ENCODE peak calls at places on chromosomes 16 and 17, in five cellular contexts. One of them, this sample, is unnamed.

GRCh38 chr17:57114085-57114673 is 29.1 kb downstream of the AKAP1 start:
- DNase-seq in fibroblast of lung: no peak
- DNase-seq in ascending aorta: no peak
- DNase-seq in right cardiac atrium: peak; percentile 71
- DNase-seq in K562: peak; percentile 77
- DNase-seq in this sample: peak; percentile 42

GRCh38 chr17:49012893-49013255 is 15.7 kb downstream of the IGF2BP1 start:
- DNase-seq in fibroblast of lung: no peak
- DNase-seq in ascending aorta: no peak
- DNase-seq in right cardiac atrium: no peak
- DNase-seq in K562: no peak
- DNase-seq in this sample: no peak

GRCh38 chr16:17426451-17426850 is 44.3 kb downstream of the XYLT1 start:
- DNase-seq in fibroblast of lung: no peak
- DNase-seq in ascending aorta: no peak
- DNase-seq in right cardiac atrium: no peak
- DNase-seq in K562: no peak
- DNase-seq in this sample: no peak

GRCh38 chr17:63440127-63440769 is 5.9 kb downstream of the CYB561 start:
- DNase-seq in fibroblast of lung: no peak
- DNase-seq in ascending aorta: no peak
- DNase-seq in right cardiac atrium: no peak
- DNase-seq in K562: no peak
- DNase-seq in this sample: no peak

GRCh38 chr16:78271981-78272380 is 172.5 kb downstream of the WWOX start:
- DNase-seq in fibroblast of lung: no peak
- DNase-seq in ascending aorta: no peak
- DNase-seq in right cardiac atrium: no peak
- DNase-seq in K562: no peak
- DNase-seq in this sample: no peak

GRCh38 chr16:78727536-78727935 is 628.1 kb downstream of the WWOX start:
- DNase-seq in fibroblast of lung: no peak
- DNase-seq in ascending aorta: no peak
- DNase-seq in right cardiac atrium: no peak
- DNase-seq in K562: peak; percentile 17
- DNase-seq in this sample: no peak

GRCh38 chr16:30977502-30977901 is 7.5 kb upstream of the HSD3B7 start:
- DNase-seq in fibroblast of lung: no peak
- DNase-seq in ascending aorta: no peak
- DNase-seq in right cardiac atrium: no peak
- DNase-seq in K562: peak; percentile 57
- DNase-seq in this sample: peak; percentile 52

GRCh38 chr17:957856-958421 is 21.6 kb downstream of the NXN start:
- DNase-seq in fibroblast of lung: peak; percentile 30
- DNase-seq in ascending aorta: no peak
- DNase-seq in right cardiac atrium: no peak
- DNase-seq in K562: no peak
- DNase-seq in this sample: no peak

GRCh38 chr16:3259097-3259496 is 2.7 kb upstream of the MEFV start:
- DNase-seq in fibroblast of lung: no peak
- DNase-seq in ascending aorta: peak; percentile 23
- DNase-seq in right cardiac atrium: no peak
- DNase-seq in K562: no peak
- DNase-seq in this sample: no peak

GRCh38 chr16:75053791-75054555 is 55.1 kb downstream of the ZNRF1 start:
- DNase-seq in fibroblast of lung: no peak
- DNase-seq in ascending aorta: no peak
- DNase-seq in right cardiac atrium: peak; percentile 78
- DNase-seq in K562: peak; percentile 20
- DNase-seq in this sample: peak; percentile 29

DNA sequence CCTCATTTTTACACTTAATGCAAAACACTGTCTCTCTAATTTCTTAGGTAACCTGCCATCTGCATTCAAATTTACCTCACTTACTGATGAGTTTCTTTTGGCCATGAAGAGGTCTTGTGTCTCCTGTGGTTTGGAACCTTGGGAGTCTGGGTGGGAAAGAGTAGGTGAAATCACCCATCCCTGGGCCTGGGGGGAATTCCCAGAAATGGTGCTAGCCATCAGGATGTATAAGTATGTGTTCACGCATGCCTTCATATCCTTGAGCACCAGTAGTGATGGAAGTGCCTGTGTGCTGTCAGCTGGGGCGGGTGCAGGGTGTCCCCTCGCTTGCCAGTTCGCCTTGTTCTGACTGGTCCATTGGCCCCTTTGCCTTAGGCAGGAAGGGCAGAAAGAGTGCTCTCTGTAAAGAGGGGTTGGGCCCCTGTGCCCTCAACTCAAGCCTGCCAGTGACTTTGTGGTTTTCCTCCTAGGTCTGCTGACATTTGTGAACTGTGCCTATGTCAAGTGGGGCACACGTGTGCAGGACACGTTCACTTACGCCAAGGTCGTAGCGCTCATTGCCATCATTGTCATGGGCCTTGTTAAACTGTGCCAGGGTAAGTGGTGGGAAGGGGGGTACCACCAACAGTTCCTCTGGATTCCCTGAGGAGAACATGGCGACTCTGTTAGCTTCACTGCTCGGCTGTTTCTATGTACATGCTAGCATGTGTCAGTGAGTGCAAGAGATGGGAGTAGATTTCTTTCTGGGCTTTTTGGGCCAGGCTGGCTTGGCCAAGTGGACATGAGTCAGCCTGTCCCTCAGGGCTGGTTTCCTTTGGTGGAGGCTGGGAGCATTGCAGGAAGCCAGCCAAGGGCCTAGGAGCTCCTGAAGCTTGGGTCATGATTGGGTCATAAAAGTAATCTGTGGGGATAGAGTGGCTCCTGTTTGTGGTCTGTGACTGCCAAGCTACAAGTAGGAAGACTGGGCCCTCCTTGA is 23.2 kb downstream of the SLC7A6OS start:
- DNase-seq in fibroblast of lung: peak; percentile 76
- DNase-seq in ascending aorta: peak; percentile 65
- DNase-seq in right cardiac atrium: peak; percentile 90
- DNase-seq in K562: no peak
- DNase-seq in this sample: no peak
- H3K4me1 ChIP-seq in fibroblast of lung: peaks cover 10% of the 10 kb centered on the region
- H3K4me1 ChIP-seq in ascending aorta: peaks cover 39% of the 10 kb centered on the region
- H3K4me1 ChIP-seq in right cardiac atrium: peaks cover 41% of the 10 kb centered on the region
- H3K4me1 ChIP-seq in K562: peaks cover 37% of the 10 kb centered on the region
- H3K4me1 ChIP-seq in this sample: no peaks in the 10 kb centered on the region

GRCh38 chr16:28202147-28202746 is 9.5 kb downstream of the XPO6 start:
- DNase-seq in fibroblast of lung: no peak
- DNase-seq in ascending aorta: no peak
- DNase-seq in right cardiac atrium: no peak
- DNase-seq in K562: peak; percentile 60
- DNase-seq in this sample: no peak

GRCh38 chr16:28205117-28205899 is 6.5 kb downstream of the XPO6 start:
- DNase-seq in fibroblast of lung: no peak
- DNase-seq in ascending aorta: no peak
- DNase-seq in right cardiac atrium: no peak
- DNase-seq in K562: no peak
- DNase-seq in this sample: no peak

GRCh38 chr16:28204211-28204610 is 7.6 kb downstream of the XPO6 start:
- DNase-seq in fibroblast of lung: no peak
- DNase-seq in ascending aorta: no peak
- DNase-seq in right cardiac atrium: no peak
- DNase-seq in K562: no peak
- DNase-seq in this sample: no peak

GRCh38 chr16:28205974-28206373 is 5.8 kb downstream of the XPO6 start:
- DNase-seq in fibroblast of lung: no peak
- DNase-seq in ascending aorta: no peak
- DNase-seq in right cardiac atrium: no peak
- DNase-seq in K562: no peak
- DNase-seq in this sample: no peak

DNA sequence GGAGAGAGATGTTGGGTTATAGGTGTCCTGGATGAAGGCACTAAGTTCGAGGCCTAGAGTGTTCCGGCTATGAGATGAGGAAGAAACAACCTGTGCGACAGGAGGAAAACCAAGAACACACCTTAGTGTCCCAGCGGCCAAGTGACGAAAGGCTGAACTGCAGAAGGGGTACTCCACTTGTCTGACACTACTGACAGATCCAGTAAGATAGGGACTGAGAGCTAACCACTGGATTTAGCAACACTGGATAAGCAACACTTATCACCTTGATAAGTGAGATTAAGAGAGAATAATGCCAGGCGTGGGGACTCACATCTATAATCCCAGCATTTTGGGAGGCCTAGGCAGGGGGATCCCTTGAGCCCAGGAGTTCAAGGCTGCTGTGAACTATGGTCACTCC is 7.1 kb downstream of the XPO6 start:
- DNase-seq in fibroblast of lung: no peak
- DNase-seq in ascending aorta: no peak
- DNase-seq in right cardiac atrium: no peak
- DNase-seq in K562: no peak
- DNase-seq in this sample: no peak
- H3K4me1 ChIP-seq in fibroblast of lung: peaks cover 3% of the 10 kb centered on the region
- H3K4me1 ChIP-seq in ascending aorta: no peaks in the 10 kb centered on the region
- H3K4me1 ChIP-seq in right cardiac atrium: peaks cover 3% of the 10 kb centered on the region
- H3K4me1 ChIP-seq in K562: peaks cover 22% of the 10 kb centered on the region
- H3K4me1 ChIP-seq in this sample: no peaks in the 10 kb centered on the region

DNA sequence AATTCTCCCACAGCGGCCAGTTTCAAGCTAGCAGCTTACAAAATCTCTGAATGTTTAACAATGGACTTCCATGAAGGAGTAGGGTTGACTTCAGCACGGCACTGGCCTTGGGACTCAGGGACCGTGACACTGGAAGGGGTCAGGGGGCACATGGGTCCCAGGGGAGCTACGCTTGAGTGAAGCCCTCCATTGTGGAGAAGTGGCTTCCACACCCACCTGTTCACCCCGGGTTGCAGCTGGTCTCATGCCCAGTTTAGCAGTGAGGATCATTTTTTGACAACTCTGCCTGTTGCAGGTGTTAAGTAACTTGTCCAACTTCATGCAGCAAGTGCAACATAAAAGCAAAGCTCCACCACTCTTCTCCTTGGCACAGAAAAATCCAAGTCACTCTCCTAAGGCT is 510.2 kb downstream of the CDH13 start:
- DNase-seq in fibroblast of lung: no peak
- DNase-seq in ascending aorta: no peak
- DNase-seq in right cardiac atrium: no peak
- DNase-seq in K562: no peak
- DNase-seq in this sample: peak; percentile 41
- H3K4me1 ChIP-seq in fibroblast of lung: peaks cover 5% of the 10 kb centered on the region
- H3K4me1 ChIP-seq in ascending aorta: no peaks in the 10 kb centered on the region
- H3K4me1 ChIP-seq in right cardiac atrium: no peaks in the 10 kb centered on the region
- H3K4me1 ChIP-seq in K562: no peaks in the 10 kb centered on the region
- H3K4me1 ChIP-seq in this sample: peaks cover 6% of the 10 kb centered on the region

GRCh38 chr16:20874088-20874581 is 26.0 kb downstream of the DCUN1D3 start:
- DNase-seq in fibroblast of lung: peak; percentile 69
- DNase-seq in ascending aorta: no peak
- DNase-seq in right cardiac atrium: no peak
- DNase-seq in K562: no peak
- DNase-seq in this sample: no peak
- H3K4me1 ChIP-seq in fibroblast of lung: peaks cover 13% of the 10 kb centered on the region
- H3K4me1 ChIP-seq in ascending aorta: peaks cover 74% of the 10 kb centered on the region
- H3K4me1 ChIP-seq in right cardiac atrium: peaks cover 17% of the 10 kb centered on the region
- H3K4me1 ChIP-seq in K562: peaks cover 9% of the 10 kb centered on the region
- H3K4me1 ChIP-seq in this sample: no peaks in the 10 kb centered on the region

This sample was measured in SJCRH30.